ENCODE peak calls at places on chromosome 21, in four cellular contexts. V is A549, Z is psoas muscle, D is MCF 10A. E is an unnamed sample.

GRCh38 chr21:15893902-15894301 is 164.1 kb downstream of the USP25 start:
- DNase-seq in V (no peak), Z (no peak), D (no peak), E (no peak)

GRCh38 chr21:20661221-20661620 is 337.0 kb upstream of the NCAM2 start:
- DNase-seq in V (no peak), Z (no peak), D (no peak), E (no peak)

GRCh38 chr21:15221799-15222386 is 157.1 kb upstream of the NRIP1 start:
- DNase-seq in V (peak; percentile 15), Z (peak; percentile 50), D (peak; percentile 98), E (no peak)

GRCh38 chr21:20996421-20997307 is 1.5 kb upstream of the NCAM2 start:
- DNase-seq in V (no peak), Z (no peak), D (peak; percentile 17), E (no peak)

GRCh38 chr21:34074283-34075098 is 1.1 kb downstream of the MRPS6 start:
- DNase-seq in V (no peak), Z (no peak), D (peak; percentile 33), E (no peak)

GRCh38 chr21:16419188-16419874 is 689.5 kb downstream of the USP25 start:
- DNase-seq in V (no peak), Z (peak; percentile 50), D (no peak), E (peak; percentile 25)

GRCh38 chr21:38228115-38228514 is 28.7 kb upstream of the KCNJ15 start:
- DNase-seq in V (no peak), Z (no peak), D (no peak), E (no peak)

GRCh38 chr21:34524671-34525601 is 12.9 kb upstream of the KCNE1 start:
- DNase-seq in V (no peak), Z (no peak), D (no peak), E (no peak)

GRCh38 chr21:45363921-45364463 is 41.0 kb upstream of the COL18A1 start:
- DNase-seq in V (peak; percentile 86), Z (peak; percentile 85), D (peak; percentile 96), E (peak; percentile 73)

GRCh38 chr21:46637952-46638746 is 2.7 kb downstream of the PRMT2 start:
- DNase-seq in V (no peak), Z (no peak), D (peak; percentile 5), E (no peak)

GRCh38 chr21:45286671-45287437 is 841 bp downstream of the POFUT2 start:
- DNase-seq in V (no peak), Z (peak; percentile 38), D (no peak), E (no peak)

GRCh38 chr21:33401617-33401967 is 1.6 kb upstream of the IFNGR2 start:
- DNase-seq in V (no peak), Z (no peak), D (peak; percentile 87), E (no peak)

GRCh38 chr21:46189959-46190490 is 5.8 kb upstream of the SPATC1L start:
- DNase-seq in V (no peak), Z (no peak), D (no peak), E (peak; percentile 16)

GRCh38 chr21:25507522-25507921 is 99.8 kb downstream of the MRPL39 start:
- DNase-seq in V (no peak), Z (no peak), D (peak; percentile 50), E (no peak)

GRCh38 chr21:35323947-35324346 is 274.8 kb upstream of the RUNX1 start:
- DNase-seq in V (no peak), Z (peak; percentile 36), D (no peak), E (no peak)

GRCh38 chr21:16870116-16870515 is 642.7 kb upstream of the CXADR start:
- DNase-seq in V (no peak), Z (no peak), D (peak; percentile 52), E (no peak)

GRCh38 chr21:32705139-32705538 is 22.7 kb downstream of the SYNJ1 start:
- DNase-seq in V (no peak), Z (no peak), D (no peak), E (no peak)

GRCh38 chr21:22763442-22763841 is 1765.2 kb downstream of the NCAM2 start:
- DNase-seq in V (no peak), Z (no peak), D (peak; percentile 56), E (no peak)

GRCh38 chr21:35215870-35216269 is 166.8 kb upstream of the RUNX1 start:
- DNase-seq in V (no peak), Z (no peak), D (no peak), E (no peak)

GRCh38 chr21:44995257-44995941 is 55.6 kb downstream of the SLX9 start:
- DNase-seq in V (no peak), Z (peak; percentile 15), D (no peak), E (no peak)

GRCh38 chr21:35663856-35664606 is 396.3 kb downstream of the SETD4 start:
- DNase-seq in V (no peak), Z (no peak), D (no peak), E (no peak)

GRCh38 chr21:15272591-15272990 is 207.8 kb upstream of the NRIP1 start:
- DNase-seq in V (no peak), Z (no peak), D (no peak), E (no peak)

GRCh38 chr21:46128106-46128982 is 27.0 kb downstream of the FTCD start:
- DNase-seq in V (no peak), Z (no peak), D (no peak), E (no peak)

GRCh38 chr21:31926498-31926897 is 53.7 kb downstream of the HUNK start:
- DNase-seq in V (no peak), Z (no peak), D (no peak), E (no peak)

GRCh38 chr21:31370893-31371652 is 27.0 kb upstream of the TIAM1 start:
- DNase-seq in V (no peak), Z (no peak), D (no peak), E (no peak)

GRCh38 chr21:30829659-30830058 is at the start of gene KRTAP7-1:
- DNase-seq in V (no peak), Z (no peak), D (no peak), E (no peak)

GRCh38 chr21:19993186-19993711 is 1005.0 kb upstream of the NCAM2 start:
- DNase-seq in V (no peak), Z (no peak), D (no peak), E (no peak)

GRCh38 chr21:35381743-35382310 is 332.7 kb upstream of the RUNX1 start:
- DNase-seq in V (no peak), Z (no peak), D (no peak), E (no peak)

DNA sequence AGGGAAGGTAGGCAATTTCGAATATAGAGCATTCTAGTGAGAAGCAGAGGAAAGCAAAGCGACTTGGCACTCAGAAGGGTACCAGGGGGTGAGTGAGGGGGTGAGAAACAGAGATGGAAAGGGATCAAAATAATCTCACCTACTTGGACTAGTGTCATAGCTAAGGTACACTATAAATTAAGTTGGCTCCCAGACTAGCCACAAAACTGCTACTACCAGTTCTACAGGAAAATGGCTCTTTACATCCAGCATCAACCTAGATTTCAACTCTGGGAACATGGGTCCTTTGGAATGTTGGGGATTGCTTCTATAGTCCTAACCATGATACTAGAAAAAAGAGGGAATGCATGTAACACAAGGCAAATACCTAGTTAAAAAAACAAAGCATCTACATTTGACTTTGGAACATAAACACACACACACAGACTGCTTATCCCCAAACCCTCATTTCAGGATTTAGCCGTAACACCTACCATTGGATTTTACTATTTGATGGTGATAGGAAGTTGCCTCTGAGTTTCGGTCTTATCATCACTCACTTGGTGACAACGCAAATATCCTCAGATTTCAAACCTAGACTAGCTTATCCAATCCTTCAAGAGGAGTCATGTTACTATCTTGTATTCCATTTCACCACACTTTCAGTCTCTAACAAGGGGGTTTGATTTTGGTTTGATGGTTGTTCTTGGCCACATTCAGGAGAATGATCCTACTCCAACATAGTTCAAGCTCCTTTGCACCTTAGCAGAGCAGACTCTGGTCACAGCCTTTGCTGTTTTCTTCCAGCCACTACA is 5.6 kb downstream of the ZBTB21 start:
- DNase-seq in V (no peak), Z (no peak), D (no peak), E (no peak)
- TF ChIP-seq CTCF in V (no peak), Z (no peak), D (no peak), E (no peak)

GRCh38 chr21:27298465-27298864 is 331.6 kb upstream of the ADAMTS5 start:
- DNase-seq in V (no peak), Z (no peak), D (no peak), E (no peak)

GRCh38 chr21:27291006-27291405 is 324.1 kb upstream of the ADAMTS5 start:
- DNase-seq in V (no peak), Z (no peak), D (no peak), E (no peak)

GRCh38 chr21:27292229-27292628 is 325.3 kb upstream of the ADAMTS5 start:
- DNase-seq in V (no peak), Z (no peak), D (no peak), E (no peak)

GRCh38 chr21:27290020-27290419 is 323.1 kb upstream of the ADAMTS5 start:
- DNase-seq in V (no peak), Z (no peak), D (no peak), E (no peak)

DNA sequence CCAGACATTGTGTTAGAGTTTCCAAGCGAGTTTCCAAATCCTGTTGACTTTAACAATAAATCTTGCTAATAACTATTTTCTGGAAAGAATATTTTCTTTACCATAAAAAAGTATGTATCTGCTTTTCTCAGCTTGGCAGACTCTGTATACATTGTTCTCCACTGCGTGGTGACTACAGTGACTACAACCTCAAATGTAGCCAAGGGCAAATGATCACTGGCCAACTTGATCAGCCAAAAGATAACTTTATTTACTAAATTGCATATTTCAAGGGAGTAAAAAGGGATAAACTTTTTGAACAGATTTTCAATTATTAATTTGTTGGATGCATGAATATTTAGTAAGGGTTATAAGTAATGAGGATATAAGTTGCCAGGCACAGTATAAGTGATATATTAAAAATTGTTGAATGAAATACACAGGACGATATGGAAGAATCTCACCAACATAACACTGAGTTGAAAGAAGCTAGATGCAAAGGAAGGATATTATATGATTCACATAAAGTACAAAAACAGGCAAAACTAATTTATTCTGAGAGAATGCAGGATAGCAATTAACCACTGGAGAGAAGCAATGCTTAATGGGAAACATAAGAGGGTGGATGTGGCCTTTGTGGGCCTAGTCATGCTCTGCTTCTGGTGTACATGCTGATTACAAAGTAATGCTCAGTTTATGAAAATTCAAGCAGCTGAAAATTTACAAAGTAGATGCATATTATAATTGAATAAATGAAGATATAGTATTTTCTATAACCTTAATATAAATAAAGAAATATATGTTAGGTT is 326.2 kb upstream of the ADAMTS5 start:
- DNase-seq in V (no peak), Z (no peak), D (no peak), E (no peak)
- TF ChIP-seq CTCF in V (no peak), Z (no peak), D (no peak), E (no peak)

GRCh38 chr21:36728371-36729111 is 29.6 kb downstream of the SIM2 start:
- DNase-seq in V (no peak), Z (no peak), D (no peak), E (no peak)

GRCh38 chr21:36725793-36726386 is 27.0 kb downstream of the SIM2 start:
- DNase-seq in V (no peak), Z (no peak), D (no peak), E (no peak)

GRCh38 chr21:36730291-36731281 is 31.7 kb downstream of the SIM2 start:
- DNase-seq in V (no peak), Z (no peak), D (no peak), E (no peak)

GRCh38 chr21:36729301-36729970 is 30.5 kb downstream of the SIM2 start:
- DNase-seq in V (no peak), Z (no peak), D (no peak), E (no peak)

DNA sequence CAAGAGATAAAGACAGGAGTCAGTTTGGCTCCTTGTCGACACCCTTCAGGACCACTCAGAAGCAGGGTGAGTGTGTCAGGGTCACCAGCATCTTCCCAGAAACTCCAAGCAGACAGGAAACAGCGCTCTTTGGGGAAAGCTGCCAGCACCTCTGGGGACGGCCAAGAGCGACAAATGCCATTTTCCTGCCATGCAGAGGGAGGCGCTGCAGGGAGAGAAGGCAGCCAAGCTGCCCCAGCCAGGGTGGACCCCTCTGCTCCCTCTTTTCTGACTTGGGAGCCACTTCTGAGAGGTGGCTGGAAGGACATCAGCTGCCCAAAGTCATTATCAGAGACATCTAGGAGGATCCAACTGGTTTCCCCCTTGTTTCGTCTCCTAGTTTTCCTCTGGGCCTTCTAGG is 29.0 kb downstream of the SIM2 start:
- DNase-seq in V (no peak), Z (no peak), D (no peak), E (no peak)
- TF ChIP-seq CTCF in V (no peak), Z (no peak), D (no peak), E (no peak)

GRCh38 chr21:39456665-39457064 is 4.9 kb downstream of the SH3BGR start:
- DNase-seq in V (peak; percentile 13), Z (no peak), D (no peak), E (no peak)
- TF ChIP-seq CTCF in V (no peak), Z (peak; percentile 42), D (peak; percentile 17), E (no peak)